ENCODE peak calls at places on chromosomes 6 and 20, in six cellular contexts. O is iPS DF 6.9, J is thyroid gland, U is LoVo, H is GM10248, B is HTR-8/SVneo. R is an unnamed sample.

GRCh38 chr6:35327349-35328027 is 14.9 kb upstream of the PPARD start:
- DNase-seq in O (no peak), J (peak; percentile 54), U (peak; percentile 56), H (peak; percentile 81), B (peak; percentile 79), R (peak; percentile 52)

GRCh38 chr20:39013662-39014109 is 51.5 kb downstream of the DHX35 start:
- DNase-seq in O (no peak), J (no peak), U (no peak), H (no peak), B (no peak), R (no peak)

GRCh38 chr6:153727910-153728309 is 311.1 kb upstream of the OPRM1 start:
- DNase-seq in O (no peak), J (no peak), U (no peak), H (no peak), B (peak; percentile 32), R (peak; percentile 2)

GRCh38 chr6:165850434-165851019 is 187.5 kb upstream of the PDE10A start:
- DNase-seq in O (no peak), J (peak; percentile 76), U (peak; percentile 62), H (peak; percentile 79), B (peak; percentile 38), R (peak; percentile 49)

GRCh38 chr6:56314683-56315523 is 67.5 kb upstream of the COL21A1 start:
- DNase-seq in O (peak; percentile 39), J (peak; percentile 18), U (peak; percentile 34), H (peak; percentile 20), B (peak; percentile 33), R (peak; percentile 47)

GRCh38 chr6:21599074-21599639 is 5.6 kb downstream of the SOX4 start:
- DNase-seq in O (no peak), J (no peak), U (no peak), H (no peak), B (no peak), R (no peak)

GRCh38 chr20:11235058-11235457 is 561.3 kb upstream of the JAG1 start:
- DNase-seq in O (no peak), J (peak; percentile 6), U (no peak), H (no peak), B (peak; percentile 35), R (peak; percentile 96)

GRCh38 chr6:28161410-28162079 is 19.9 kb downstream of the ZKSCAN8 start:
- DNase-seq in O (peak; percentile 68), J (peak; percentile 61), U (no peak), H (peak; percentile 89), B (peak; percentile 69), R (peak; percentile 31)

GRCh38 chr6:24864345-24864744 is 65.6 kb upstream of the ARMH2 start:
- DNase-seq in O (no peak), J (no peak), U (no peak), H (no peak), B (peak; percentile 56), R (no peak)

GRCh38 chr6:55812509-55812908 is 62.9 kb downstream of the BMP5 start:
- DNase-seq in O (no peak), J (no peak), U (no peak), H (peak; percentile 16), B (no peak), R (no peak)

GRCh38 chr6:168514216-168514615 is 73.2 kb downstream of the SMOC2 start:
- DNase-seq in O (no peak), J (no peak), U (no peak), H (no peak), B (no peak), R (no peak)